ENCODE peak calls at places on chromosomes 12 and 14, in four cellular contexts. X is ovary; K is CD4-positive, CD25-positive, alpha-beta regulatory T cell; G is HCT116. I is an unnamed sample.

GRCh38 chr14:29273513-29273912 is 506.9 kb downstream of the FOXG1 start:
- DNase-seq in K (no peak), G (no peak), X (no peak), I (no peak)

GRCh38 chr12:124734224-124734788 is 129.4 kb downstream of the SCARB1 start:
- DNase-seq in G (no peak), X (no peak), K (no peak), I (peak)

GRCh38 chr12:92596388-92596787 is 106.4 kb upstream of the PLEKHG7 start:
- DNase-seq in X (no peak), K (no peak), G (no peak), I (no peak)

GRCh38 chr12:16266085-16266484 is 11.4 kb downstream of the SLC15A5 start:
- DNase-seq in K (no peak), G (no peak), X (no peak), I (no peak)

GRCh38 chr14:79740043-79740442 is 471.3 kb downstream of the DIO2 start:
- DNase-seq in G (no peak), X (no peak), K (no peak), I (no peak)

GRCh38 chr12:2112401-2112800 is 59.6 kb downstream of the CACNA1C start:
- DNase-seq in X (no peak), K (no peak), G (no peak), I (no peak)

GRCh38 chr14:68702105-68702504 is 90.8 kb downstream of the ZFP36L1 start:
- DNase-seq in K (no peak), G (no peak), X (no peak), I (no peak)

GRCh38 chr14:90513151-90514014 is 116.6 kb downstream of the CALM1 start:
- DNase-seq in G (no peak), X (no peak), K (no peak), I (peak)

GRCh38 chr12:127750076-127750840 is 516.7 kb upstream of the TMEM132C start:
- DNase-seq in K (no peak), X (no peak), G (no peak), I (no peak)

DNA sequence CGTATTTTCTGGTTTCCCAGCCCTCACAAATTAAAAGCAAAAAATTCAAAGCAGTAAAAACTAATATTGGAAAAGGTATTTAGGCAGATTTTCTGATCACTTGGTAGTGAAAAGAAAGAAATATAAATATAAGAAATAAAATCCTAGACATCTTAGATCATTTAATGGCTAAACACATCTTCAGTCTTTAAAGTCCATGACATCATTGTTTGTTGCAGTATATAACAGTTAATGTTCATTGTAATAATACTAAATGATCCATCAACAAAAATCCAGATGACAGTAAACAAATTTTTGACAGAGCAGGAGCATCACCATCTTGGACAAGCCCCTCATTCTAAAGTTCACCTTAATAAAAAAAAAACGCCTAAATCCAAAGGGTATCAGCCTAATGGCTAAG is 29.2 kb upstream of the CAPRIN2 start:
- DNase-seq in K (no peak), G (no peak), X (no peak), I (no peak)
- H3K4me3 ChIP-seq in K (no peak), G (no peak), X (no peak), I (no peak)

GRCh38 chr12:87841935-87842334 is 187.3 kb downstream of the C12orf50 start:
- DNase-seq in G (no peak), X (no peak), K (no peak), I (no peak)
- H3K4me3 ChIP-seq in G (no peak), X (no peak), K (no peak), I (no peak)

GRCh38 chr14:60251877-60252276 is 2.9 kb downstream of the PPM1A start:
- DNase-seq in X (no peak), G (no peak), K (no peak), I (no peak)
- H3K4me3 ChIP-seq in X (no peak), G (no peak), K (peak), I (peak)

GRCh38 chr12:8035440-8036010 is 3.0 kb downstream of the FOXJ2 start:
- DNase-seq in X (no peak), K (no peak), G (no peak), I (no peak)

GRCh38 chr12:8038659-8039114 is 6.2 kb downstream of the FOXJ2 start:
- DNase-seq in G (no peak), X (no peak), K (peak), I (peak)

GRCh38 chr12:8036366-8036765 is 3.9 kb downstream of the FOXJ2 start:
- DNase-seq in G (no peak), K (no peak), X (no peak), I (no peak)

GRCh38 chr12:8037046-8037663 is 4.6 kb downstream of the FOXJ2 start:
- DNase-seq in K (peak), X (no peak), G (no peak), I (no peak)

DNA sequence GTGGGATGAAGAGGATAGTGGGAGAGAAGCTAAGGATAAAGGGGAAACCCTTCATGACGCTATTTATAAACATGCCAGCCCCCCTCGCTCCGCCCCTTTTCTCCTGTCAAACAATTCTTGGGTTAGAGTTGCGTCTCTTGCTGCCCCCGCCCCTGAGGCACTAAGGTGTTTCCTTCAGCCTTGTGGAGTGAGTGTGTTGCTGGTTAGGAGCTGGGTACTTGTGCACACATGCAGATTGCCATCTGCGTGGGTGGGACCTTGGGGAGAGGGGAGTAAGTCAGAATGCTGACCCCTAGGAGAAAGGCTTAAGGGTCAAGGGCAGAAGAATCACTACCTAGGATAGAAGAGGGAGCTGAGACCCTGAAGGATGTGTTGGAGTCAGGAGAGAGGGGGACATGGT is 5.4 kb downstream of the FOXJ2 start:
- DNase-seq in X (no peak), G (no peak), K (no peak), I (no peak)
- H3K4me3 ChIP-seq in X (no peak), G (no peak), K (peak), I (peak)

GRCh38 chr12:11729439-11730150 is 80.1 kb downstream of the ETV6 start:
- DNase-seq in K (no peak), G (no peak), X (no peak), I (no peak)

GRCh38 chr12:11731455-11731854 is 82.0 kb downstream of the ETV6 start:
- DNase-seq in K (peak), G (no peak), X (no peak), I (no peak)

GRCh38 chr12:11730299-11731041 is 81.0 kb downstream of the ETV6 start:
- DNase-seq in X (no peak), G (peak), K (no peak), I (no peak)

GRCh38 chr12:11732023-11732422 is 82.5 kb downstream of the ETV6 start:
- DNase-seq in G (no peak), X (no peak), K (peak), I (no peak)

DNA sequence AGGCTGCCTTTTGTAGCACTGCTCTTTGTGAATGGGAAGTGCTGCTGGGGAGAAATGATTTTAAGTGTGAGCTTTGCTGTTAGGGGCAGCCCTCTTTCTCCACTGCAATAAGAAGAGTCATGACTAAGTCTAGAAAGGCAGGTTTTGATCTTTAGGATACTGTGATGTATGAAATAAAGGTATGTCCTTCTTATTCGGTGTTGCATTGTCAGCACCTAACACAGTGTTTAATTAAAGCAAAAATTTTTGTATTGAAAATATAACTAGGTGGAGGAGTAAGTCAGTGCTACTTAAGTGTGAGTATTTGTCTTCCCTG is 81.5 kb downstream of the ETV6 start:
- DNase-seq in X (no peak), G (no peak), K (peak), I (no peak)
- H3K4me3 ChIP-seq in X (no peak), G (no peak), K (peak), I (peak)

DNA sequence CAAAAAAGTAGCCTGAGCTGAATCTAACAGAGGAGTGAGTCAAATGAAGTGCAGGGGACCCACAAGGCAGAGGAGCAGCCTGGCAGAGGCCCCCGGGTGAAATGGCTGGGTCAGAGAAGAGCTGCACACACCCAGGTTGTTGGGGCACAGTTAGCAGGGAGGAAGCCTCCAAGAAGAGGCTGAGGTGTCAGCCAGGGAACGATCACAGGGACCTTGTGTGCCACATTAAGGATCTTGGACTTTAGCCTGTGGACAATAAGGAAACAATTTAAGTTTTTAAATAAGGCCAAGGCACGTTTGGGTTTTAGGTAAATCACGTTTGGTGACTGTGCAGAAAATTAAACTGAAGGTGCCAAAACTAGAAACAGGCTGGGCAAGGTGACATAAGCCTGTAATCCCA is 35.1 kb downstream of the OR10P1 start:
- DNase-seq in G (no peak), K (no peak), X (no peak), I (no peak)
- H3K4me3 ChIP-seq in G (no peak), K (no peak), X (no peak), I (no peak)

GRCh38 chr12:117658226-117658625 is 296.8 kb upstream of the NOS1 start:
- DNase-seq in X (no peak), K (no peak), G (no peak), I (no peak)

GRCh38 chr12:117664169-117664568 is 302.7 kb upstream of the NOS1 start:
- DNase-seq in X (no peak), G (no peak), K (no peak), I (no peak)

GRCh38 chr12:117662620-117663395 is 301.4 kb upstream of the NOS1 start:
- DNase-seq in X (no peak), G (peak), K (no peak), I (no peak)

GRCh38 chr12:117660896-117661295 is 299.5 kb upstream of the NOS1 start:
- DNase-seq in K (no peak), G (no peak), X (no peak), I (no peak)

DNA sequence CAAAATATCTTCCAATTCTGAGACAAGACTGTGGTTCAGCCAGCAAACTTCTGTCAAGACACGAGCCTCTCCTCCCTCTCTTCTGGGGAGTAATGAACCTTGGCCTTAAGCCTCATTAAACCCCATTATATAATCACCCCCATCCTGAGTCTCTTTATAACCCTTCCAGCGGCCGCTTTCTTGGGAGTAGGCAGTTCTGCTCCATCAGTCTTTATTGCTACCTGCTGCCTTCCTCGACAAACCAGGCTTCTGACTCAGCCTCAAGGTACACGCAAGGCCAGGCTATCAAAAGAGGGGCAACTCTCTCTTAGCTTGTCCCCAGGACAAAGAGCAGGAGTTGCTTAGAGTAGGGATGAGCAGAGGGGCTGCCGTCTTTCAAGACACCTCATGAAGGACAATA is 300.8 kb upstream of the NOS1 start:
- DNase-seq in G (no peak), K (no peak), X (no peak), I (no peak)
- H3K4me3 ChIP-seq in G (no peak), K (no peak), X (no peak), I (no peak)

I was measured in ascending aorta.